ENCODE peak calls at places on chromosomes 12 and 14, in eight cellular contexts. S, D, Q, Y, T, E, L and K are unnamed samples.

GRCh38 chr12:31600252-31600651 is 9.3 kb upstream of the DENND5B start:
- DNase-seq in D (no peak), E (no peak), L (no peak), Y (no peak), Q (no peak), S (no peak), T (no peak), K (no peak)

GRCh38 chr14:35878272-35879140 is 52.4 kb downstream of the BRMS1L start:
- DNase-seq in D (no peak), L (peak; percentile 34), Y (peak; percentile 41), T (peak; percentile 71), S (peak; percentile 32), Q (no peak), E (no peak), K (no peak)

GRCh38 chr12:67811437-67812361 is 163.2 kb downstream of the DYRK2 start:
- DNase-seq in T (no peak), E (no peak), L (no peak), Q (no peak), D (no peak), S (no peak), Y (no peak), K (no peak)

GRCh38 chr14:59282366-59282765 is 93.9 kb downstream of the DAAM1 start:
- DNase-seq in D (no peak), Y (no peak), E (no peak), Q (no peak), L (no peak), T (no peak), S (no peak), K (no peak)

GRCh38 chr12:96719671-96720362 is 187.2 kb upstream of the NEDD1 start:
- DNase-seq in L (no peak), E (no peak), D (no peak), S (no peak), Q (no peak), T (peak; percentile 21), Y (no peak), K (no peak)

GRCh38 chr12:47022296-47022695 is 57.1 kb upstream of the PCED1B start:
- DNase-seq in S (no peak), D (no peak), E (no peak), T (no peak), Y (no peak), L (no peak), Q (no peak), K (no peak)

GRCh38 chr14:60561845-60562746 is 53.1 kb downstream of the SIX6 start:
- DNase-seq in T (peak; percentile 20), L (peak; percentile 44), Q (no peak), Y (peak; percentile 52), D (peak; percentile 65), S (peak; percentile 36), E (peak; percentile 91), K (peak; percentile 52)

GRCh38 chr12:2170376-2170775 is 117.6 kb downstream of the CACNA1C start:
- DNase-seq in S (no peak), T (no peak), D (no peak), Y (no peak), Q (no peak), E (no peak), L (no peak), K (no peak)

GRCh38 chr12:54723653-54724256 is 75.6 kb upstream of the DCD start:
- DNase-seq in L (no peak), E (peak; percentile 34), S (no peak), Y (no peak), D (no peak), T (no peak), Q (no peak), K (no peak)

GRCh38 chr12:6647083-6647604 is at the start of gene ACRBP:
- DNase-seq in Q (no peak), T (peak; percentile 82), L (peak; percentile 83), Y (no peak), D (peak; percentile 93), E (peak; percentile 87), S (no peak), K (peak; percentile 58)

GRCh38 chr12:51910168-51910567 is 2.9 kb downstream of the ACVRL1 start:
- DNase-seq in S (no peak), D (no peak), E (no peak), Y (no peak), T (no peak), L (no peak), Q (no peak), K (no peak)

GRCh38 chr14:52377940-52378339 is 63.8 kb downstream of the PTGER2 start:
- DNase-seq in E (peak; percentile 6), Q (no peak), D (no peak), Y (no peak), L (no peak), S (no peak), T (no peak), K (no peak)

GRCh38 chr12:3751151-3752095 is 1.5 kb downstream of the CRACR2A start:
- DNase-seq in Y (no peak), L (no peak), E (no peak), T (no peak), Q (no peak), D (no peak), S (no peak), K (no peak)

GRCh38 chr12:69789351-69789750 is 35.7 kb upstream of the MYRFL start:
- DNase-seq in Y (no peak), Q (no peak), S (no peak), T (no peak), D (no peak), E (no peak), L (no peak), K (no peak)

GRCh38 chr12:3587402-3588013 is 96.5 kb downstream of the PRMT8 start:
- DNase-seq in Q (no peak), T (no peak), S (no peak), Y (no peak), L (no peak), D (no peak), E (no peak), K (no peak)

GRCh38 chr14:24254630-24255392 is 8.2 kb downstream of the TGM1 start:
- DNase-seq in Q (no peak), Y (no peak), L (no peak), S (no peak), T (no peak), D (no peak), E (no peak), K (no peak)

GRCh38 chr12:13049816-13050215 is 5.6 kb downstream of the FAM234B start:
- DNase-seq in Y (no peak), S (no peak), D (no peak), T (no peak), E (no peak), L (no peak), Q (no peak), K (no peak)

GRCh38 chr12:62604856-62605255 is 138.2 kb downstream of the MON2 start:
- DNase-seq in Y (no peak), S (no peak), Q (no peak), T (no peak), E (no peak), L (no peak), D (no peak), K (no peak)

GRCh38 chr12:82351390-82351789 is 6.8 kb downstream of the CCDC59 start:
- DNase-seq in Q (no peak), E (no peak), S (no peak), L (no peak), T (no peak), D (no peak), Y (no peak), K (no peak)

GRCh38 chr12:32583535-32583934 is 95.6 kb upstream of the DNM1L start:
- DNase-seq in S (no peak), E (no peak), L (no peak), D (no peak), Q (no peak), Y (no peak), T (no peak), K (no peak)

GRCh38 chr12:47989666-47990065 is 14.6 kb downstream of the COL2A1 start:
- DNase-seq in T (no peak), S (no peak), D (peak; percentile 14), E (no peak), L (no peak), Q (no peak), Y (no peak), K (no peak)

GRCh38 chr12:55073043-55074022 is 52.9 kb upstream of the OR9K2 start:
- DNase-seq in Y (peak; percentile 42), D (peak; percentile 78), S (peak; percentile 45), L (peak; percentile 72), T (peak; percentile 66), E (peak; percentile 88), Q (no peak), K (peak; percentile 55)

GRCh38 chr14:85853996-85854526 is 324.1 kb downstream of the FLRT2 start:
- DNase-seq in Y (no peak), Q (no peak), E (no peak), L (no peak), S (no peak), T (no peak), D (no peak), K (no peak)

GRCh38 chr14:23376477-23377200 is at the start of gene CMTM5:
- DNase-seq in Q (no peak), S (no peak), L (no peak), T (no peak), E (peak; percentile 81), Y (no peak), D (peak; percentile 80), K (peak; percentile 25)

GRCh38 chr14:73025544-73025943 is 1.4 kb downstream of the ZFYVE1 start:
- DNase-seq in Q (no peak), S (no peak), L (no peak), T (no peak), E (no peak), Y (no peak), D (no peak), K (no peak)
- H3K4me1 ChIP-seq in Q (peaks cover 10% of the 10 kb centered on the region), S (peaks cover 9% of the 10 kb centered on the region), L (peaks cover 59% of the 10 kb centered on the region), T (peaks cover 5% of the 10 kb centered on the region), E (peaks cover 13% of the 10 kb centered on the region), Y (peaks cover 10% of the 10 kb centered on the region), D (peaks cover 2% of the 10 kb centered on the region), K (no peaks in the 10 kb centered on the region)

DNA sequence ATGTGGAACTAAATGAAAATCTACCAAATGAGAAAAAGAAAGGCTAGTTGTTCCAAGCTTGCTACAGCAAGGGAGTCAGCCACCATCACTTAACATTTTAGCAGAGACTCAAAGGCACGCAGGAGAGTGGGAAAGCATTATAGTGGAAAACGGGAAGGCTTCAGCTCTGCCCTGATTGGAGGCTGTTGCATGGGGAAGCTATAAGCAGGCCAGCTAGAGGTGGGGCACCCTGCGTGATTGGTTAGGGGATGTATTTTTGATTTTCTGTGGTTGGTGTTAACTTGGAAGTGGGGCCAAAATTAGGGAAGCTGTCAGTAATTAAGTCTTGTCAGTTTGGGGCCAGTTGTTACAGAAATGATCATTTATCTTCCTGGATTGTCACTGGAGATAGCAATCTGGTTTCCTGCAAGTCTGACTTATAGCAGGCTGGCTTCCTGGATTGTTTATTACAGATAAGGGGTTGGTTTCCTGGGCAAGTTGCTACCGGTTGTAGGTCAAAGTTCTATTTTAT is 93.9 kb downstream of the FAR2 start:
- DNase-seq in L (no peak), Y (no peak), S (no peak), T (no peak), Q (no peak), E (no peak), D (no peak), K (no peak)
- H3K4me1 ChIP-seq in L (peaks cover 17% of the 10 kb centered on the region), Y (no peaks in the 10 kb centered on the region), S (peaks cover 56% of the 10 kb centered on the region), T (peaks cover 12% of the 10 kb centered on the region), Q (no peaks in the 10 kb centered on the region), E (peaks cover 24% of the 10 kb centered on the region), D (peaks cover 5% of the 10 kb centered on the region), K (no peaks in the 10 kb centered on the region)

GRCh38 chr12:124517260-124518050 is 50.0 kb downstream of the NCOR2 start:
- DNase-seq in Y (peak; percentile 59), S (peak; percentile 74), T (peak; percentile 79), E (no peak), Q (peak; percentile 50), D (peak; percentile 92), L (peak; percentile 92), K (peak; percentile 50)
- H3K4me1 ChIP-seq in Y (peaks cover 63% of the 10 kb centered on the region), S (peaks cover 62% of the 10 kb centered on the region), T (peaks cover 44% of the 10 kb centered on the region), E (peaks cover 44% of the 10 kb centered on the region), Q (peaks cover 71% of the 10 kb centered on the region), D (peaks cover 28% of the 10 kb centered on the region), L (peaks cover 89% of the 10 kb centered on the region), K (peaks cover 93% of the 10 kb centered on the region)

GRCh38 chr14:91389173-91389572 is 28.4 kb downstream of the CCDC88C start:
- DNase-seq in L (no peak), D (no peak), T (no peak), E (no peak), Y (no peak), S (no peak), Q (no peak), K (no peak)
- H3K4me1 ChIP-seq in L (peaks cover 30% of the 10 kb centered on the region), D (peaks cover 2% of the 10 kb centered on the region), T (peaks cover 4% of the 10 kb centered on the region), E (peaks cover 37% of the 10 kb centered on the region), Y (no peaks in the 10 kb centered on the region), S (peaks cover 3% of the 10 kb centered on the region), Q (no peaks in the 10 kb centered on the region), K (no peaks in the 10 kb centered on the region)